ENCODE peak calls at places on chromosomes 16 and 17, in six cellular contexts. One of them, this sample, is unnamed.

GRCh38 chr16:685967-686366 is 1.8 kb upstream of the JMJD8 start:
- DNase-seq in fibroblast of mammary gland: peak
- DNase-seq in HFF-Myc: no peak
- DNase-seq in CD8-positive, alpha-beta T cell: no peak
- DNase-seq in fibroblast of lung: peak
- DNase-seq in lower leg skin: no peak
- DNase-seq in this sample: peak

GRCh38 chr17:50908860-50909764 is 43.0 kb upstream of the TOB1 start:
- DNase-seq in CD8-positive, alpha-beta T cell: peak
- DNase-seq in HFF-Myc: no peak
- DNase-seq in lower leg skin: peak
- DNase-seq in fibroblast of lung: no peak
- DNase-seq in fibroblast of mammary gland: no peak
- DNase-seq in this sample: peak

GRCh38 chr17:12180644-12181261 is 160.1 kb downstream of the MAP2K4 start:
- DNase-seq in fibroblast of mammary gland: peak
- DNase-seq in lower leg skin: no peak
- DNase-seq in fibroblast of lung: peak
- DNase-seq in CD8-positive, alpha-beta T cell: no peak
- DNase-seq in HFF-Myc: peak
- DNase-seq in this sample: peak

GRCh38 chr16:50459681-50460080 is 88.5 kb upstream of the NKD1 start:
- DNase-seq in CD8-positive, alpha-beta T cell: no peak
- DNase-seq in fibroblast of lung: no peak
- DNase-seq in HFF-Myc: no peak
- DNase-seq in fibroblast of mammary gland: no peak
- DNase-seq in lower leg skin: no peak
- DNase-seq in this sample: no peak

GRCh38 chr17:82212331-82213250 is at the start of gene CCDC57:
- DNase-seq in lower leg skin: no peak
- DNase-seq in HFF-Myc: no peak
- DNase-seq in fibroblast of lung: peak
- DNase-seq in fibroblast of mammary gland: peak
- DNase-seq in CD8-positive, alpha-beta T cell: peak
- DNase-seq in this sample: peak

GRCh38 chr16:4847774-4848587 is 700 bp downstream of the UBN1 start:
- DNase-seq in HFF-Myc: no peak
- DNase-seq in lower leg skin: peak
- DNase-seq in fibroblast of lung: peak
- DNase-seq in CD8-positive, alpha-beta T cell: peak
- DNase-seq in fibroblast of mammary gland: peak
- DNase-seq in this sample: peak

GRCh38 chr17:42519546-42520444 is 16.2 kb upstream of the NAGLU start:
- DNase-seq in fibroblast of lung: peak
- DNase-seq in CD8-positive, alpha-beta T cell: no peak
- DNase-seq in lower leg skin: peak
- DNase-seq in fibroblast of mammary gland: peak
- DNase-seq in HFF-Myc: peak
- DNase-seq in this sample: peak

GRCh38 chr16:11252482-11252931 is 3.5 kb downstream of the SOCS1 start:
- DNase-seq in lower leg skin: no peak
- DNase-seq in CD8-positive, alpha-beta T cell: peak
- DNase-seq in fibroblast of mammary gland: no peak
- DNase-seq in fibroblast of lung: no peak
- DNase-seq in HFF-Myc: no peak
- DNase-seq in this sample: no peak

GRCh38 chr17:4324463-4324862 is 42.0 kb downstream of the UBE2G1 start:
- DNase-seq in CD8-positive, alpha-beta T cell: no peak
- DNase-seq in HFF-Myc: no peak
- DNase-seq in fibroblast of mammary gland: no peak
- DNase-seq in lower leg skin: no peak
- DNase-seq in fibroblast of lung: no peak
- DNase-seq in this sample: no peak

GRCh38 chr17:246851-247421 is 65.5 kb upstream of the DOC2B start:
- DNase-seq in lower leg skin: no peak
- DNase-seq in CD8-positive, alpha-beta T cell: no peak
- DNase-seq in fibroblast of lung: no peak
- DNase-seq in fibroblast of mammary gland: no peak
- DNase-seq in HFF-Myc: no peak
- DNase-seq in this sample: no peak

GRCh38 chr17:79192503-79193500 is 118.2 kb downstream of the ENGASE start:
- DNase-seq in fibroblast of mammary gland: peak
- DNase-seq in lower leg skin: no peak
- DNase-seq in HFF-Myc: no peak
- DNase-seq in CD8-positive, alpha-beta T cell: peak
- DNase-seq in fibroblast of lung: peak
- DNase-seq in this sample: peak

GRCh38 chr16:77986021-77986420 is 36.3 kb upstream of the CLEC3A start:
- DNase-seq in lower leg skin: no peak
- DNase-seq in fibroblast of lung: no peak
- DNase-seq in HFF-Myc: no peak
- DNase-seq in fibroblast of mammary gland: no peak
- DNase-seq in CD8-positive, alpha-beta T cell: no peak
- DNase-seq in this sample: no peak

GRCh38 chr17:32266389-32267269 is 997 bp downstream of the RHBDL3 start:
- DNase-seq in fibroblast of lung: no peak
- DNase-seq in fibroblast of mammary gland: no peak
- DNase-seq in HFF-Myc: no peak
- DNase-seq in CD8-positive, alpha-beta T cell: no peak
- DNase-seq in lower leg skin: no peak
- DNase-seq in this sample: no peak

GRCh38 chr16:74568961-74569631 is 37.8 kb downstream of the GLG1 start:
- DNase-seq in lower leg skin: no peak
- DNase-seq in fibroblast of mammary gland: peak
- DNase-seq in HFF-Myc: no peak
- DNase-seq in fibroblast of lung: peak
- DNase-seq in CD8-positive, alpha-beta T cell: no peak
- DNase-seq in this sample: peak

GRCh38 chr17:42155614-42156045 is 841 bp upstream of the RAB5C start:
- DNase-seq in lower leg skin: no peak
- DNase-seq in HFF-Myc: no peak
- DNase-seq in fibroblast of lung: no peak
- DNase-seq in fibroblast of mammary gland: no peak
- DNase-seq in CD8-positive, alpha-beta T cell: no peak
- DNase-seq in this sample: no peak

GRCh38 chr17:15123593-15124590 is 141.2 kb downstream of the PMP22 start:
- DNase-seq in CD8-positive, alpha-beta T cell: no peak
- DNase-seq in lower leg skin: no peak
- DNase-seq in fibroblast of lung: peak
- DNase-seq in HFF-Myc: peak
- DNase-seq in fibroblast of mammary gland: peak
- DNase-seq in this sample: peak

GRCh38 chr16:67963325-67964321 is 4.8 kb downstream of the SLC12A4 start:
- DNase-seq in fibroblast of mammary gland: no peak
- DNase-seq in fibroblast of lung: no peak
- DNase-seq in CD8-positive, alpha-beta T cell: no peak
- DNase-seq in lower leg skin: no peak
- DNase-seq in HFF-Myc: no peak
- DNase-seq in this sample: no peak

GRCh38 chr16:8310816-8311215 is 279.5 kb downstream of the TMEM114 start:
- DNase-seq in fibroblast of mammary gland: no peak
- DNase-seq in fibroblast of lung: no peak
- DNase-seq in lower leg skin: no peak
- DNase-seq in CD8-positive, alpha-beta T cell: no peak
- DNase-seq in HFF-Myc: no peak
- DNase-seq in this sample: no peak

GRCh38 chr16:27377666-27378485 is 24.1 kb upstream of the IL21R start:
- DNase-seq in CD8-positive, alpha-beta T cell: no peak
- DNase-seq in lower leg skin: no peak
- DNase-seq in fibroblast of mammary gland: no peak
- DNase-seq in HFF-Myc: no peak
- DNase-seq in fibroblast of lung: no peak
- DNase-seq in this sample: no peak

GRCh38 chr16:20905576-20905975 is 5.0 kb downstream of the LYRM1 start:
- DNase-seq in fibroblast of mammary gland: peak
- DNase-seq in CD8-positive, alpha-beta T cell: no peak
- DNase-seq in HFF-Myc: no peak
- DNase-seq in lower leg skin: no peak
- DNase-seq in fibroblast of lung: no peak
- DNase-seq in this sample: no peak

GRCh38 chr16:86343733-86344585 is 166.4 kb upstream of the FOXF1 start:
- DNase-seq in CD8-positive, alpha-beta T cell: no peak
- DNase-seq in fibroblast of lung: peak
- DNase-seq in fibroblast of mammary gland: no peak
- DNase-seq in HFF-Myc: no peak
- DNase-seq in lower leg skin: no peak
- DNase-seq in this sample: peak

GRCh38 chr17:33328129-33328528 is 35.0 kb upstream of the ASIC2 start:
- DNase-seq in HFF-Myc: no peak
- DNase-seq in lower leg skin: no peak
- DNase-seq in CD8-positive, alpha-beta T cell: no peak
- DNase-seq in fibroblast of mammary gland: peak
- DNase-seq in fibroblast of lung: no peak
- DNase-seq in this sample: no peak

GRCh38 chr17:50872710-50873424 is 6.7 kb upstream of the TOB1 start:
- DNase-seq in fibroblast of lung: peak
- DNase-seq in CD8-positive, alpha-beta T cell: peak
- DNase-seq in HFF-Myc: peak
- DNase-seq in lower leg skin: peak
- DNase-seq in fibroblast of mammary gland: peak
- DNase-seq in this sample: peak

GRCh38 chr17:10114931-10115535 is 83.4 kb downstream of the GAS7 start:
- DNase-seq in lower leg skin: peak
- DNase-seq in CD8-positive, alpha-beta T cell: peak
- DNase-seq in fibroblast of mammary gland: peak
- DNase-seq in fibroblast of lung: peak
- DNase-seq in HFF-Myc: peak
- DNase-seq in this sample: peak

GRCh38 chr16:35754391-35755369 is 2295.3 kb downstream of the TP53TG3F start:
- DNase-seq in CD8-positive, alpha-beta T cell: no peak
- DNase-seq in fibroblast of lung: no peak
- DNase-seq in HFF-Myc: no peak
- DNase-seq in fibroblast of mammary gland: no peak
- DNase-seq in lower leg skin: no peak
- DNase-seq in this sample: no peak

DNA sequence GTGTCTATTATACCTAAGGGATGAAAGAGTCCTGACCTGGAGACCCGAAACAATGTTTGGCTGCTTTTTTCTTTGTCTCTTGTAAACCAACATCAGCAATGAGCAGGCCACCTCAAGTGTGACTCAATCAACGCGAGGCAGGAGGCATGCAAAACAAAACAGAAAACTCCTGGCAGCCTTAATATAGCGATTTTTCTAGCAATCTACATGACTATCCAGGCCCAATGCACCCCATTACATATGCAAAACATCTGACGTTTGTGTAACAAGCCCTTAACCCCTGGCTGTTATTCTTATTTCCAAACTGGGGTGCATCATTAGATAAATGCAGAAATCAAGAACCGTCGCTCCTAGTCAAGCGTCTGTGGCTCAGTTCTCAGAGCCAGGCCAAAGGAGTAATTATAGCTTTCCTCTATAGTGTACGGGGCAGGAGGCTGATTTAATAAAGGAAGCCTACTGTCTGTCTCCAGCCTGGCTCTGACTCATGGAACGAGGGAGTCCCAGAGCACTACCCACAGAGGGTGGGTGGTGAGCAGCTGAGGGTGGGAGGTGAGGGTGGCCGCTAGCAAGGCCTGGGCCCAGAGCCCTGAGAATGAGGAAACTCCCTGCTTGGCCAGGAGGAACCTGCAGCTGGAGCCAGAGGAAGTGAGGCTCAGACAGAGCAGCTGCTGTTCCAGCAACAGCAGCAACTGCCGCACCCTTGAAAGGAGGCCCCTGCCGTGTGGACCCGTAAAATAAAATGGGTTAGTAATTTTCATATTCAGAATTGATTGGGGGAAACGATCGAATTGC is 43.9 kb downstream of the CHD9 start:
- DNase-seq in CD8-positive, alpha-beta T cell: peak
- DNase-seq in fibroblast of lung: peak
- DNase-seq in fibroblast of mammary gland: peak
- DNase-seq in HFF-Myc: no peak
- DNase-seq in lower leg skin: peak
- DNase-seq in this sample: peak
- H3K4me3 ChIP-seq in CD8-positive, alpha-beta T cell: peak
- H3K4me3 ChIP-seq in fibroblast of lung: peak
- H3K4me3 ChIP-seq in fibroblast of mammary gland: peak
- H3K4me3 ChIP-seq in HFF-Myc: peak
- H3K4me3 ChIP-seq in lower leg skin: no peak
- H3K4me3 ChIP-seq in this sample: peak

GRCh38 chr17:6998855-6999508 is 3.1 kb downstream of the ALOX12 start:
- DNase-seq in HFF-Myc: no peak
- DNase-seq in fibroblast of lung: no peak
- DNase-seq in CD8-positive, alpha-beta T cell: no peak
- DNase-seq in fibroblast of mammary gland: no peak
- DNase-seq in lower leg skin: no peak
- DNase-seq in this sample: no peak

GRCh38 chr17:7004398-7005253 is 7.8 kb upstream of the RNASEK start:
- DNase-seq in HFF-Myc: peak
- DNase-seq in lower leg skin: no peak
- DNase-seq in CD8-positive, alpha-beta T cell: no peak
- DNase-seq in fibroblast of mammary gland: peak
- DNase-seq in fibroblast of lung: no peak
- DNase-seq in this sample: peak

GRCh38 chr17:7002288-7003047 is 6.6 kb downstream of the ALOX12 start:
- DNase-seq in lower leg skin: no peak
- DNase-seq in fibroblast of lung: no peak
- DNase-seq in CD8-positive, alpha-beta T cell: no peak
- DNase-seq in HFF-Myc: no peak
- DNase-seq in fibroblast of mammary gland: no peak
- DNase-seq in this sample: no peak

GRCh38 chr17:7003745-7004144 is 7.9 kb downstream of the ALOX12 start:
- DNase-seq in lower leg skin: no peak
- DNase-seq in CD8-positive, alpha-beta T cell: no peak
- DNase-seq in fibroblast of mammary gland: no peak
- DNase-seq in HFF-Myc: no peak
- DNase-seq in fibroblast of lung: no peak
- DNase-seq in this sample: no peak

DNA sequence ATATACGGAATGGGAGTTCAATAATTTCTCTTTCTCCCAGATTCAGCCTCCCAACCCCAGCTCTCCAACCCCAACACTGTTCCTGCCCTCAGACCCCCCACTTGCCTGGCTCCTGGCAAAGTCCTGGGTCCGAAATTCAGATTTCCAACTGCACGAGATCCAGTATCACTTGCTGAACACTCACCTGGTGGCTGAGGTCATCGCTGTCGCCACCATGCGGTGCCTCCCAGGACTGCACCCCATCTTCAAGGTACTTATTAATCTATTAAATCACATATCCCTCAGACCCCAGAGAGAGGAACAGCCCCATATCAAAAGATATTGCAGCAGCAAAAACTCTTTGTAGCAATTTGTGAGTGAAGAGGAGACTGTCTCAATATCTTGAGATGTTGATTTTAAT is 5.7 kb downstream of the ALOX12 start:
- DNase-seq in fibroblast of lung: no peak
- DNase-seq in fibroblast of mammary gland: peak
- DNase-seq in HFF-Myc: no peak
- DNase-seq in lower leg skin: no peak
- DNase-seq in CD8-positive, alpha-beta T cell: no peak
- DNase-seq in this sample: peak
- TF ChIP-seq CTCF in fibroblast of lung: peak
- TF ChIP-seq CTCF in fibroblast of mammary gland: peak
- TF ChIP-seq CTCF in HFF-Myc: peak
- TF ChIP-seq CTCF in lower leg skin: no peak
- TF ChIP-seq CTCF in CD8-positive, alpha-beta T cell: peak
- TF ChIP-seq CTCF in this sample: peak

GRCh38 chr17:17834974-17835373 is 1.8 kb downstream of the SREBF1 start:
- DNase-seq in CD8-positive, alpha-beta T cell: no peak
- DNase-seq in fibroblast of lung: no peak
- DNase-seq in fibroblast of mammary gland: no peak
- DNase-seq in lower leg skin: no peak
- DNase-seq in HFF-Myc: no peak
- DNase-seq in this sample: no peak
- H3K4me3 ChIP-seq in CD8-positive, alpha-beta T cell: peak
- H3K4me3 ChIP-seq in fibroblast of lung: peak
- H3K4me3 ChIP-seq in fibroblast of mammary gland: no peak
- H3K4me3 ChIP-seq in lower leg skin: no peak
- H3K4me3 ChIP-seq in HFF-Myc: peak
- H3K4me3 ChIP-seq in this sample: peak

GRCh38 chr16:15493416-15494181 is 59.2 kb downstream of the BMERB1 start:
- DNase-seq in fibroblast of mammary gland: peak
- DNase-seq in CD8-positive, alpha-beta T cell: no peak
- DNase-seq in HFF-Myc: peak
- DNase-seq in fibroblast of lung: peak
- DNase-seq in lower leg skin: no peak
- DNase-seq in this sample: peak
- TF ChIP-seq CTCF in fibroblast of mammary gland: no peak
- TF ChIP-seq CTCF in CD8-positive, alpha-beta T cell: no peak
- TF ChIP-seq CTCF in HFF-Myc: no peak
- TF ChIP-seq CTCF in fibroblast of lung: no peak
- TF ChIP-seq CTCF in lower leg skin: no peak
- TF ChIP-seq CTCF in this sample: no peak